ENCODE peak calls at places on chromosomes 16 and 17, in ten cellular contexts. S is HAP-1, C is right cardiac atrium, G is tibial nerve, V is mammary epithelial cell, D is breast epithelium, T is mucosa of descending colon, U is psoas muscle, R is iPS DF 6.9, E is A549. L is an unnamed sample. For H3K9me3, the result is how much of the 10 kb centered on the place peaks cover.

GRCh38 chr16:82439678-82440293 is 187.0 kb upstream of the CDH13 start:
- DNase-seq in T (no peak), R (no peak), G (no peak), S (peak), U (no peak), V (no peak), E (peak), C (no peak), D (no peak), L (peak)

GRCh38 chr17:70161519-70161918 is 7.8 kb upstream of the KCNJ2 start:
- DNase-seq in E (no peak), G (no peak), T (no peak), D (no peak), U (no peak), S (no peak), R (no peak), C (no peak), V (no peak), L (no peak)

GRCh38 chr17:27793906-27794380 is 6.4 kb downstream of the NOS2 start:
- DNase-seq in E (no peak), R (no peak), U (no peak), C (no peak), V (no peak), G (no peak), T (no peak), S (no peak), D (no peak), L (no peak)

GRCh38 chr16:66426112-66427035 is 721 bp upstream of the BEAN1 start:
- DNase-seq in D (no peak), R (no peak), T (no peak), S (no peak), C (peak), G (no peak), V (no peak), U (no peak), E (no peak), L (no peak)

GRCh38 chr17:2368383-2368782 is 31.1 kb downstream of the SGSM2 start:
- DNase-seq in G (no peak), U (no peak), V (no peak), E (no peak), S (no peak), T (no peak), C (peak), R (no peak), D (no peak), L (no peak)

GRCh38 chr17:45785373-45786193 is 1.5 kb downstream of the CRHR1 start:
- DNase-seq in U (no peak), R (no peak), C (no peak), D (no peak), T (no peak), E (no peak), V (no peak), G (no peak), S (no peak), L (no peak)

GRCh38 chr17:58520843-58521430 is 6.5 kb upstream of the MTMR4 start:
- DNase-seq in G (no peak), R (no peak), V (no peak), E (no peak), C (no peak), U (no peak), D (no peak), T (no peak), S (peak), L (no peak)

GRCh38 chr17:8300629-8301242 is 5.5 kb upstream of the SLC25A35 start:
- DNase-seq in G (peak), V (peak), E (peak), C (peak), D (peak), S (peak), R (no peak), T (peak), U (peak), L (peak)

GRCh38 chr17:13806023-13806553 is 204.4 kb upstream of the HS3ST3A1 start:
- DNase-seq in U (no peak), R (no peak), S (no peak), E (no peak), D (no peak), T (no peak), C (no peak), V (no peak), G (no peak), L (no peak)

GRCh38 chr16:89069920-89070319 is 23.7 kb upstream of the ACSF3 start:
- DNase-seq in G (no peak), V (no peak), E (no peak), C (no peak), T (no peak), R (no peak), S (no peak), U (no peak), D (no peak), L (no peak)

GRCh38 chr16:89070590-89070989 is 23.1 kb upstream of the ACSF3 start:
- DNase-seq in E (no peak), S (no peak), C (no peak), D (no peak), R (no peak), U (no peak), V (no peak), T (no peak), G (no peak), L (no peak)

GRCh38 chr16:89071686-89072182 is 21.9 kb upstream of the ACSF3 start:
- DNase-seq in T (no peak), C (no peak), S (no peak), R (no peak), D (no peak), V (no peak), G (no peak), E (no peak), U (no peak), L (no peak)

GRCh38 chr16:89073346-89074221 is 20.1 kb upstream of the ACSF3 start:
- DNase-seq in U (no peak), G (no peak), R (no peak), T (no peak), C (no peak), V (no peak), D (no peak), E (no peak), S (no peak), L (no peak)

DNA sequence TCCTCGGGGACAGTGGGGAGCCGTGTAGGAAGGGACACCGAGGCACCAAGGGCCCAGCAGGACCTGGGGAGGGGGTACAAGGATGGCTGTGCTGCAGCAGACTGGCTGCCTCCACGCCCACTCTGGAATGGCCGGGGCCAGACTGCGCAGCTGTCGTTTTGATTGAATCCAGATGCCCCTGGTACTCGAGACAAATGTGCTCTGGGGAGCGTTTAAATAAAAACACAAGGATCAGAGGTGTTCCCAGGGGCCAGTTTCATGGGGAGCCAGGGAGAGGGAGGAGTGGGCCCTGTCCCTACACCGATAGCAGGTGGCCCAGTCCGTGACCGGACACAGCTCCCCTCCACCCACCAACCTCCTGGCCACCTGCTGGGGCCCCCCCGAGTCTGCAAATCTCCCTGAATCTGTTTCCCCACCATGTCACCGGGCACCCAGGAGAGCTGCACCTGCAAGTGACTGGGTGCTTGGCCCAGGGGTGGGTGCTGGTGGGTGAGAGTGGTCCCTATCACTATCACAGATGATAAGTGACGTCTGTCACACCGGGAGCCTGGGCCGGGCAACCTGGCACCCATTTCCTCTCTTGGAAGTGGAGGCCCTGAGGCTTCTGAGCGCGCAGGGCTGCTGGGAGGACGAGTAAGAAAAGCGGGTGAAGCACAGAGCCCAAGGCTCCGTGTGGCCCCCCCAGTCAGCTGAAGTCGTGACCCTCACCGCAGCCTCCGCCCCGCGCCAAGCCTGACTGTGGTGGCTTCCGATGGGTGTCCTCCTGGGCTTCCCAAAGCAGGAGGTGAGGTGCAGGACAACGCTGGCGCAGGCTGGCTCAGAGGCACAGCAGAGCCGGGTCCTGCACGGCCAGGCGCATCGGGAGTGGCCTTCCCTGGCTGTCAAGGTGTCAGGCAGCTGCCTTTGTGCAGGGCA is 21.2 kb upstream of the ACSF3 start:
- DNase-seq in C (no peak), G (no peak), D (no peak), U (no peak), R (no peak), T (no peak), E (no peak), S (no peak), V (no peak), L (no peak)
- H3K9me3 ChIP-seq in C (under half), G (under half), D (under half), U (under half), R (under half), T (under half), E (under half), S (under half), V (under half), L (under half)

GRCh38 chr17:22454070-22454999 is 762.0 kb downstream of the KCNJ18 start:
- DNase-seq in T (no peak), D (no peak), S (no peak), E (no peak), C (no peak), V (no peak), R (no peak), G (no peak), U (no peak), L (no peak)
- H3K9me3 ChIP-seq in T (half or more), D (under half), S (under half), E (under half), C (under half), V (under half), R (under half), G (under half), U (under half), L (under half)

GRCh38 chr16:48197294-48197693 is 41.5 kb upstream of the ABCC12 start:
- DNase-seq in U (no peak), V (no peak), D (no peak), C (no peak), T (no peak), R (no peak), G (no peak), S (peak), E (no peak), L (no peak)

GRCh38 chr16:48203974-48204824 is 39.9 kb upstream of the LONP2 start:
- DNase-seq in R (no peak), T (no peak), S (no peak), D (no peak), V (no peak), C (no peak), E (no peak), G (no peak), U (no peak), L (no peak)

GRCh38 chr16:48204825-48205151 is 39.3 kb upstream of the LONP2 start:
- DNase-seq in C (no peak), S (no peak), U (no peak), T (no peak), R (no peak), E (no peak), G (no peak), V (no peak), D (no peak), L (no peak)

GRCh38 chr16:48206594-48207242 is 37.4 kb upstream of the LONP2 start:
- DNase-seq in D (no peak), R (no peak), T (no peak), S (no peak), E (no peak), U (no peak), C (no peak), V (peak), G (no peak), L (no peak)

DNA sequence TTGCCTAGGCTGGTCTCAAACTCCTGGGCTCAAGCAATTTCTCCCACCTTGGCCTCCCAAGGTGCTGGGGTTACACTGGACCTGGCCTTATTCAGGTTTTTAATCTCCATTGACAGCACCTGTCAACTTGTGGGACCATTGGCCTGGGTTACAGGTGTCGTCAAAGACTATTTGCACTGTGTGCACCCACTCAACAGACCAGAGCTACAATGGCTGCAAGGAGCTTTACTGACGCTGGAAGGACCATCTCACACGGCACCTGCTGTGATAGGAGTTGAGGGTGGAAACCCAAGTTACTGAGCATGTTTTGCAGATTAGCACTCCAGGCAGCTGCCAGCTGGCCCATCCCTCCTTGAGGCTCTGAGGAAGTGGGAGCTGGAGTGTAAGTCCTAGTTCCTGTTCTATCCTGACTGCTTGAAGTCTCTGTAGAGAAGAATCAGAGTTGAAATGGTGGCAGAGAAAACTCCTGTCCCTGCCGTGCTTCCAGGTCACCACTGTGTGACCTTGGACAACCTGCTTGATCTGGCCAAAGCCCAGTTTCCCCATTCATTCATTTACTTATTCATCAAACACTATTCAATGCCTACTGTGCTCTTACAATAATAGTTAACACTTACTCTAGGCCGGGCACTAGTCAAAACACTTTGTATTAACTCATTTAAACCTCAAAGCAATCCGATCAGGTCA is 42.4 kb upstream of the LONP2 start:
- DNase-seq in R (no peak), G (no peak), D (no peak), C (peak), T (no peak), U (no peak), V (no peak), E (no peak), S (no peak), L (no peak)
- H3K9me3 ChIP-seq in R (under half), G (under half), D (under half), C (under half), T (under half), U (under half), V (under half), E (under half), S (under half), L (under half)

DNA sequence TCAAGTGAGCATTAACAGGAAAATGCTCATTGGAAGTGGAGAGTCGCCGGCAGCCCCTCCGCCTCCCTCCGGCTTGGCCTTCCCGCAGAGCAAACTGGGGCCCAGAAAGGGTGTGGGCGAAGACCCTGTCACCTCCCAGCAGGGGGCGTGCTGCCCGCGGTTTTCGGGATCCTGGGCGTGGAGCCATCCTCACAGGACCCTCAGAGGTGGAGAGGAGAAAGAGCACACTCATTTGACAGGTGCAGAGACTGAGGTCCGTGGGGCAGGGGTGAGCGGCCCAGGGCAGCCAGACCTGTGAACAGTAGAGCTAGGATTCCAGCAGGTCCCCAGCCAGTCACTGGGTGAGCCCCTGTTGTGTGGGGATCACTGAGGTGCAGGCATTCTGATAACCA is 1002.9 kb downstream of the KCNJ18 start:
- DNase-seq in V (no peak), E (no peak), R (no peak), G (no peak), U (no peak), C (no peak), S (no peak), D (no peak), T (no peak), L (no peak)
- H3K9me3 ChIP-seq in V (under half), E (under half), R (under half), G (under half), U (under half), C (under half), S (under half), D (under half), T (half or more), L (under half)

GRCh38 chr17:16622540-16623277 is 30.9 kb downstream of the ZNF624 start:
- DNase-seq in D (no peak), E (no peak), G (no peak), R (no peak), V (no peak), S (no peak), U (no peak), C (no peak), T (no peak), L (no peak)
- H3K9me3 ChIP-seq in D (half or more), E (half or more), G (under half), R (under half), V (half or more), S (under half), U (half or more), C (under half), T (half or more), L (half or more)

DNA sequence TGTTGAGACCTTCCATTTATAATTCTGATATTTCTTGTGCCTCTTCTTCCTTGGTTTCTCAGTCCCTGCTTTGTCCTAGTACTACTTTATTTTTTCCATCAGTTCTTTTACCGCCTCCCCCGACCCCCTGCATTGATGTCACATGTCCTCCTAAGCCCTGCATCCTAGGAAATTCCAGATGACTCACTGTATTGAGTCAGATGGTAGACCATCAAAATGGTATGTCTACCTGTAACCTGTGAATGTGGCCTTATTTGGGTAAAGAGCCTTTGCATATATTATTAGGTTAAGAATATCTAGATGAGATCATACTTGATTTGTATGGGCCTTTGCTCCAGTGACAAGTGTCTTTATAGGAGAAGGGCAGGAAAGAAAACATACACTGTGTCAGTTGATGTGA is 515.3 kb upstream of the CA10 start:
- DNase-seq in S (no peak), R (no peak), V (no peak), U (no peak), T (no peak), C (no peak), G (no peak), E (no peak), D (no peak), L (no peak)
- H3K9me3 ChIP-seq in S (under half), R (under half), V (under half), U (under half), T (under half), C (under half), G (under half), E (under half), D (under half), L (under half)

GRCh38 chr16:10640934-10641333 is 53.8 kb downstream of the TEKT5 start:
- DNase-seq in C (no peak), D (no peak), E (no peak), T (no peak), V (no peak), S (no peak), G (no peak), U (no peak), R (no peak), L (no peak)
- H3K9me3 ChIP-seq in C (under half), D (under half), E (under half), T (under half), V (under half), S (under half), G (under half), U (under half), R (under half), L (under half)

DNA sequence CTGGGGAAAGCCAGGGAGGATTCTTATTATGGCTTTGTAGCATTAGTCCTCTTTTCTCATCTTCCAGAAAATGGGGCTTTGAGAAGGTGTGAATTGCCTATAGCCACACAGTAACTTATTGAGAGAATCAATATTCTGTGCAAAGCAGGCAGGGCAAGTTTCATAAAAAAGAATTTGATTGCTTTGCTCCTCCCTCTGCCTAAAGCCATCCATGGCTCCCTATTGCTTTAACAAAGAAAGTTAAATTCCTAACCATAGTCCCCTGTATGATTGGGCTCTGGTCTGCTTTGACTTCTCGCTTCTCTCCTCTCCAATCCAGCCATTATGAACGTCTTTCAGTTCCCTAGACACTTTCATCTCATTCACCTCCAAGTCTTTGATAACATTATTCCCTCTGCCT is 145.0 kb downstream of the SHISA9 start:
- DNase-seq in T (no peak), E (no peak), U (no peak), D (no peak), S (no peak), V (no peak), R (no peak), C (no peak), G (no peak), L (no peak)
- H3K9me3 ChIP-seq in T (under half), E (under half), U (under half), D (under half), S (under half), V (under half), R (under half), C (under half), G (under half), L (under half)